ENCODE peak calls at places on chromosomes 6 and 20, in seven cellular contexts. One of them, this sample, is unnamed.

GRCh38 chr6:87237804-87238203 is 82.4 kb downstream of the ZNF292 start:
- DNase-seq in uterus: no peak
- DNase-seq in IMR-90: peak; percentile 45
- DNase-seq in tibial artery: no peak
- DNase-seq in aorta: no peak
- DNase-seq in stomach: no peak
- DNase-seq in CD8-positive, alpha-beta T cell: no peak
- DNase-seq in this sample: no peak

GRCh38 chr6:163720005-163720404 is 305.5 kb downstream of the QKI start:
- DNase-seq in aorta: no peak
- DNase-seq in uterus: no peak
- DNase-seq in CD8-positive, alpha-beta T cell: no peak
- DNase-seq in IMR-90: no peak
- DNase-seq in tibial artery: no peak
- DNase-seq in stomach: no peak
- DNase-seq in this sample: no peak

GRCh38 chr6:149264629-149265028 is 52.9 kb upstream of the TAB2 start:
- DNase-seq in CD8-positive, alpha-beta T cell: peak; percentile 71
- DNase-seq in aorta: no peak
- DNase-seq in tibial artery: no peak
- DNase-seq in stomach: no peak
- DNase-seq in IMR-90: no peak
- DNase-seq in uterus: no peak
- DNase-seq in this sample: no peak

GRCh38 chr20:23096073-23096472 is 9.9 kb upstream of the CD93 start:
- DNase-seq in stomach: no peak
- DNase-seq in CD8-positive, alpha-beta T cell: no peak
- DNase-seq in IMR-90: no peak
- DNase-seq in tibial artery: no peak
- DNase-seq in uterus: no peak
- DNase-seq in aorta: no peak
- DNase-seq in this sample: no peak

GRCh38 chr6:132530293-132530974 is 7.6 kb upstream of the TAAR9 start:
- DNase-seq in tibial artery: no peak
- DNase-seq in CD8-positive, alpha-beta T cell: peak; percentile 81
- DNase-seq in stomach: peak; percentile 57
- DNase-seq in uterus: peak; percentile 29
- DNase-seq in IMR-90: peak; percentile 69
- DNase-seq in aorta: peak; percentile 59
- DNase-seq in this sample: peak; percentile 78

GRCh38 chr6:9612489-9612888 is 802.4 kb downstream of the TFAP2A start:
- DNase-seq in IMR-90: peak; percentile 17
- DNase-seq in uterus: no peak
- DNase-seq in tibial artery: no peak
- DNase-seq in aorta: no peak
- DNase-seq in CD8-positive, alpha-beta T cell: no peak
- DNase-seq in stomach: no peak
- DNase-seq in this sample: no peak

GRCh38 chr6:151330130-151330715 is 61.1 kb downstream of the ZBTB2 start:
- DNase-seq in aorta: no peak
- DNase-seq in IMR-90: peak; percentile 88
- DNase-seq in tibial artery: no peak
- DNase-seq in CD8-positive, alpha-beta T cell: no peak
- DNase-seq in stomach: no peak
- DNase-seq in uterus: no peak
- DNase-seq in this sample: no peak

GRCh38 chr6:100296810-100297544 is 167.7 kb downstream of the SIM1 start:
- DNase-seq in CD8-positive, alpha-beta T cell: no peak
- DNase-seq in stomach: no peak
- DNase-seq in IMR-90: peak; percentile 80
- DNase-seq in aorta: no peak
- DNase-seq in uterus: no peak
- DNase-seq in tibial artery: no peak
- DNase-seq in this sample: no peak

GRCh38 chr20:62978559-62978938 is 26.0 kb downstream of the SLC17A9 start:
- DNase-seq in stomach: no peak
- DNase-seq in uterus: no peak
- DNase-seq in IMR-90: no peak
- DNase-seq in aorta: no peak
- DNase-seq in CD8-positive, alpha-beta T cell: no peak
- DNase-seq in tibial artery: no peak
- DNase-seq in this sample: no peak

GRCh38 chr6:69231983-69232382 is 564.8 kb downstream of the LMBRD1 start:
- DNase-seq in stomach: no peak
- DNase-seq in IMR-90: no peak
- DNase-seq in uterus: no peak
- DNase-seq in CD8-positive, alpha-beta T cell: no peak
- DNase-seq in aorta: no peak
- DNase-seq in tibial artery: no peak
- DNase-seq in this sample: no peak

GRCh38 chr6:15264412-15264811 is 18.5 kb downstream of the JARID2 start:
- DNase-seq in stomach: no peak
- DNase-seq in tibial artery: no peak
- DNase-seq in CD8-positive, alpha-beta T cell: no peak
- DNase-seq in uterus: no peak
- DNase-seq in aorta: no peak
- DNase-seq in IMR-90: no peak
- DNase-seq in this sample: no peak

GRCh38 chr6:15265787-15266186 is 19.9 kb downstream of the JARID2 start:
- DNase-seq in IMR-90: no peak
- DNase-seq in tibial artery: no peak
- DNase-seq in aorta: no peak
- DNase-seq in CD8-positive, alpha-beta T cell: no peak
- DNase-seq in stomach: no peak
- DNase-seq in uterus: no peak
- DNase-seq in this sample: no peak

GRCh38 chr6:15266423-15266996 is 20.6 kb downstream of the JARID2 start:
- DNase-seq in IMR-90: no peak
- DNase-seq in CD8-positive, alpha-beta T cell: no peak
- DNase-seq in aorta: no peak
- DNase-seq in uterus: no peak
- DNase-seq in tibial artery: no peak
- DNase-seq in stomach: no peak
- DNase-seq in this sample: no peak

GRCh38 chr6:15263780-15264374 is 18.0 kb downstream of the JARID2 start:
- DNase-seq in tibial artery: no peak
- DNase-seq in aorta: no peak
- DNase-seq in uterus: no peak
- DNase-seq in IMR-90: no peak
- DNase-seq in CD8-positive, alpha-beta T cell: no peak
- DNase-seq in stomach: no peak
- DNase-seq in this sample: no peak

GRCh38 chr6:15264902-15265761 is 19.3 kb downstream of the JARID2 start:
- DNase-seq in stomach: no peak
- DNase-seq in CD8-positive, alpha-beta T cell: no peak
- DNase-seq in IMR-90: peak; percentile 79
- DNase-seq in tibial artery: no peak
- DNase-seq in uterus: no peak
- DNase-seq in aorta: no peak
- DNase-seq in this sample: no peak
- H3K4me3 ChIP-seq in stomach: no peak overlapping the region
- H3K4me3 ChIP-seq in CD8-positive, alpha-beta T cell: peak overlapping the region; percentile 17
- H3K4me3 ChIP-seq in IMR-90: no peak overlapping the region
- H3K4me3 ChIP-seq in tibial artery: no peak overlapping the region
- H3K4me3 ChIP-seq in uterus: no peak overlapping the region
- H3K4me3 ChIP-seq in aorta: no peak overlapping the region
- H3K4me3 ChIP-seq in this sample: peak overlapping the region; percentile 17

DNA sequence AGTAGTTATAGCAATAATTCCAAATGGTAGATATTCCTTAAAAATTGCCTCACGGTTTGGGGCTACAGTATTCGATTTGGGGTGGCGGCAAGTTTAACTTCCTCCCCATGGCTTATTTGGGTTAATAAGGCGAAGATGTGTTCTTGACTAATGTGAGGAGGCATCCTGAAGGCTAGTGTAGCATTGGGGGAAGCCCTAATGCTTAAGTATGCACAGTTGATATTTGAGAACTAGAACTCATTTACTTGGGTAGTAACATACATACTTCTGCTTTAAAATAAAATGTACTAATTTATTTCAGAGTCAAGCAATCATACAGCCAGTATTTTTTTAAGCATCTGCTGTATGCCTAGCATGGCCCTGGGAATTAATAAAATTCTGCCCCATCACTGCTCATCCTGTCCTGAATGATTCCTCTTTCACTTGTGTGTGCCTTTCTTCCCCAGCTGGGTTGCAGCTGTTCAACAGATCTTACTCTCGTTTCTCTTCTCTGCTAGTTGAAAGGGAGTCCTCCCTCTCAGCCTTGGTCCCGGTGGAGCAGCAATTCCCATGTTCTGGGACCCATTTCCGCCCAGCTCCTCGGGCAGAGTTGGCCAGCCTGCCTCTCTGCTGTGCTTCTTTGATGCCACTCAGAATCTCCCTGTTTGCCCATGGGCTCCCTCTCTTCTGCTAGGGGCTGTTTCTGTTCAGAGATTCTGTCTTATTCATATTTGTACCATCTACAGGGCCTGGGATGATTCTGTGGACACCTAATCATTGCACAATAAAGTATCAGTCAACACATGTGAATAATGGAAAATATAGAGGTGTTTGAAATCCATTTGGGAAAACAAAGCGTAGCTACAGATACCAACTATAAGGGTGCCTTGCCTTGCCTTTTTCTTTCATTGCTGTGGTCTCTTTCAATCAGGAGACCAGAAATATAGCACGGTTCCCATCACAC is 104.8 kb downstream of the ARID1B start:
- DNase-seq in uterus: no peak
- DNase-seq in stomach: no peak
- DNase-seq in IMR-90: peak; percentile 26
- DNase-seq in tibial artery: no peak
- DNase-seq in aorta: no peak
- DNase-seq in CD8-positive, alpha-beta T cell: no peak
- DNase-seq in this sample: no peak
- H3K4me1 ChIP-seq in uterus: no peaks in the 10 kb centered on the region
- H3K4me1 ChIP-seq in stomach: peaks cover 86% of the 10 kb centered on the region
- H3K4me1 ChIP-seq in IMR-90: peaks cover 21% of the 10 kb centered on the region
- H3K4me1 ChIP-seq in tibial artery: peaks cover 7% of the 10 kb centered on the region
- H3K4me1 ChIP-seq in aorta: no peaks in the 10 kb centered on the region
- H3K4me1 ChIP-seq in CD8-positive, alpha-beta T cell: peaks cover 49% of the 10 kb centered on the region
- H3K4me1 ChIP-seq in this sample: peaks cover 34% of the 10 kb centered on the region

GRCh38 chr20:2872304-2873009 is 824 bp upstream of the PTPRA start:
- DNase-seq in aorta: peak; percentile 67
- DNase-seq in uterus: peak; percentile 45
- DNase-seq in CD8-positive, alpha-beta T cell: peak; percentile 83
- DNase-seq in tibial artery: peak; percentile 77
- DNase-seq in IMR-90: peak; percentile 43
- DNase-seq in stomach: peak; percentile 64
- DNase-seq in this sample: peak; percentile 67

GRCh38 chr20:2871555-2872303 is 1.6 kb upstream of the PTPRA start:
- DNase-seq in aorta: no peak
- DNase-seq in uterus: no peak
- DNase-seq in IMR-90: no peak
- DNase-seq in stomach: no peak
- DNase-seq in tibial artery: no peak
- DNase-seq in CD8-positive, alpha-beta T cell: no peak
- DNase-seq in this sample: no peak

GRCh38 chr20:2874456-2874855 is 1.2 kb downstream of the PTPRA start:
- DNase-seq in uterus: no peak
- DNase-seq in tibial artery: no peak
- DNase-seq in IMR-90: peak; percentile 39
- DNase-seq in aorta: no peak
- DNase-seq in stomach: no peak
- DNase-seq in CD8-positive, alpha-beta T cell: no peak
- DNase-seq in this sample: no peak

GRCh38 chr20:2873747-2874041 is 413 bp downstream of the PTPRA start:
- DNase-seq in aorta: peak; percentile 68
- DNase-seq in IMR-90: peak; percentile 28
- DNase-seq in uterus: peak; percentile 46
- DNase-seq in CD8-positive, alpha-beta T cell: peak; percentile 79
- DNase-seq in tibial artery: peak; percentile 71
- DNase-seq in stomach: peak; percentile 51
- DNase-seq in this sample: peak; percentile 69

DNA sequence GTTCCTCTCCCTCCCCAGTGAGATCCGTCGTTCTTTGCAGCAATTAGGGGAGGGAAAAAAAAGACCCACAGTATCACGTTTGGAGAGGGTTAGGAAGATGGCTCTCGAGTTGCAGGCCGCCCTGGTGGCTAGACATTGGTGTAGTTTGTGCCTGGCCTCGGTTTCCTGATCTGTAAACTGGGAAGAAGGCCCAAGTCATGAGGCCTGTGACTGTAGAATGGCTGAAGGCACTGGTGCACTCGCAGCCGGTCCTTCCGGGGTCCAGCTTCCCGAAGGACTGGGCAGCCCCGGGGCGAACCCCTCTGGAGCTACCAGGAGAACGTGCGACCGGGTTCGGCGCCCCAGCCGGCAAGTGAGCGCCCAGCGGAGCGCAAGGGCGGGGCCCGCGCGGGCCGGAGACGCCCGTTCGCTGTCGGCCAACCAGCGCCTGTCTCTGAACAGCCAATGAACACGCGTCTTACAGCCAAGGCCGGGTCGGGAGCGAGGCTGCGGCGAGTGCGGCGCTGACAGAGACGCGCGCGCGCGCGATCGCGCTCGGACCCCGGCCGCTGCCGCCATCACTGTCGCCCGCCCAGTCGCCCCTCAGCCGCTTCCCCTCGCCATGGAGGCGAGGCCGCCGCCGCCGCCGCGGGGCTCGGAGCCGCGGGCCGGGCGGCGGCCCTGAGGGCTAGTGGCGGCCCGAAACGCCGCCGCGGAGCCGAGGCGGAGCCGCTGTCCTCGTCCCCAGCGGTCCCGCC is at the start of gene PTPRA:
- DNase-seq in uterus: peak; percentile 92
- DNase-seq in aorta: peak; percentile 96
- DNase-seq in IMR-90: peak; percentile 88
- DNase-seq in tibial artery: peak; percentile 94
- DNase-seq in CD8-positive, alpha-beta T cell: peak; percentile 94
- DNase-seq in stomach: peak; percentile 93
- DNase-seq in this sample: peak; percentile 85
- H3K27ac ChIP-seq in uterus: peak within 1 kb of the TSS; percentile 89
- H3K27ac ChIP-seq in aorta: no peak within 1 kb of the TSS
- H3K27ac ChIP-seq in IMR-90: peak within 1 kb of the TSS; percentile 45
- H3K27ac ChIP-seq in tibial artery: peak within 1 kb of the TSS; percentile 81
- H3K27ac ChIP-seq in CD8-positive, alpha-beta T cell: peak within 1 kb of the TSS; percentile 49
- H3K27ac ChIP-seq in stomach: peak within 1 kb of the TSS; percentile 96
- H3K27ac ChIP-seq in this sample: peak within 1 kb of the TSS; percentile 76

DNA sequence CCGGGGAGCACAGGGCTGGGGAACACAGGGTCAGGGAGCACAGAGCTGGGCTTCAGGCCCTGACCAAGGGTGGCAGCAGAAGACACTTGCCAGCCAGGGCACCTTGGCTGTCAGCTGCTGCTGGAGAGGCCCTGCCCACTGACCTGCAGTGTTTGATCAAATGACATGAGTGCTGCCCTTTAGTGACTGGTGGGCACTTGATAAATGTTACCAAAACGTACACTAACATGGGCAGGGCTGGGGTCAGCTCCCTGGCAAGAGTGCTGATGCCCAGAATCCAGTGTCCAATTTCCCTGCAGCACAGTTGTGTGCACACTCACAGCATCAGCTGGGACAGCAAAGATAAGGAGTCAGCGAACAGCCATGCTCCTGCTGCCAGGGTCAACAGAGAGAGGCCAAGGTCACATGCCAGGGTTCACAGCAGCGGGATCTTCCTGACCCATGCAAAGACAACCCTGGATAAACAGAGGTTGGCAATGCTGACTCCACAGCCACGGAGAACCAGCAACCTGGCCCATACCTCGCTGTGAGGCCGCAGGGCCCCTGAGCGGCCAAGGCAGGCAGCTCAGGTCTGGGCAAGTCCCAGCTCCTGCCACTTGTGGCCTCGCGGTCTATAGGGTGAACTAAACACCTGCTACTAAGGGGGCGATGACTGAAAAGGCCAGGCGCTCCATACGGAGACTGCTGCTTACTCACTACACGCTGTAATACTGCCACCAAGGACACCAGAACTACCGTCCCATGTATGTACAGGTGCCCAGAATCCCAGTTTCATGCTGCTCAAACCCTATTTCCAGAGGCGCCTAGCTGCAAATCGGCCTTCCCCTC is 46.3 kb downstream of the NINL start:
- DNase-seq in IMR-90: no peak
- DNase-seq in tibial artery: no peak
- DNase-seq in aorta: no peak
- DNase-seq in stomach: no peak
- DNase-seq in uterus: no peak
- DNase-seq in CD8-positive, alpha-beta T cell: no peak
- DNase-seq in this sample: no peak
- H3K4me3 ChIP-seq in IMR-90: no peak overlapping the region
- H3K4me3 ChIP-seq in tibial artery: peak overlapping the region; percentile 46
- H3K4me3 ChIP-seq in aorta: peak overlapping the region; percentile 47
- H3K4me3 ChIP-seq in stomach: peak overlapping the region; percentile 35
- H3K4me3 ChIP-seq in uterus: no peak overlapping the region
- H3K4me3 ChIP-seq in CD8-positive, alpha-beta T cell: no peak overlapping the region
- H3K4me3 ChIP-seq in this sample: no peak overlapping the region